ENCODE peak calls at places on chromosomes 6 and 20, in four cellular contexts. D, S, A and X are unnamed samples.
A peak's percentile ranks its signal among the peaks of the same experiment; 100 is the strongest.

GRCh38 chr20:46307139-46307998 is 929 bp downstream of the CDH22 start:
- DNase-seq in D (no peak), S (peak; percentile 73), A (peak; percentile 49), X (peak; percentile 81)

GRCh38 chr20:8860011-8860495 is 208.8 kb upstream of the PLCB4 start:
- DNase-seq in A (peak; percentile 97), S (no peak), D (peak; percentile 96), X (no peak)

GRCh38 chr6:148166339-148166949 is 176.2 kb upstream of the SASH1 start:
- DNase-seq in S (peak; percentile 54), D (peak; percentile 1), A (peak; percentile 64), X (peak; percentile 48)

GRCh38 chr6:5590187-5590586 is 328.9 kb downstream of the FARS2 start:
- DNase-seq in D (no peak), S (peak; percentile 11), A (no peak), X (no peak)

GRCh38 chr20:237479-237878 is 10.4 kb downstream of the DEFB129 start:
- DNase-seq in A (peak; percentile 1), D (no peak), S (no peak), X (no peak)

GRCh38 chr6:151078655-151079054 is 161.1 kb upstream of the AKAP12 start:
- DNase-seq in S (no peak), A (no peak), D (no peak), X (no peak)

GRCh38 chr6:83511901-83512681 is at the start of gene PRSS35:
- DNase-seq in S (peak; percentile 58), A (peak; percentile 47), D (no peak), X (peak; percentile 71)

GRCh38 chr6:37862992-37863391 is 43.5 kb downstream of the ZFAND3 start:
- DNase-seq in D (no peak), S (no peak), A (peak; percentile 56), X (no peak)

GRCh38 chr6:122789862-122790739 is 1.0 kb downstream of the SMPDL3A start:
- DNase-seq in D (peak; percentile 38), S (peak; percentile 83), A (peak; percentile 29), X (peak; percentile 76)

GRCh38 chr20:56893206-56893605 is 264.1 kb downstream of the TFAP2C start:
- DNase-seq in A (no peak), S (no peak), D (no peak), X (no peak)

GRCh38 chr20:38927902-38928578 is 1.8 kb downstream of the FAM83D start:
- DNase-seq in S (peak; percentile 4), A (no peak), D (no peak), X (no peak)

GRCh38 chr20:48096957-48097890 is 311.9 kb upstream of the SULF2 start:
- DNase-seq in S (no peak), D (no peak), A (no peak), X (no peak)

GRCh38 chr6:73516712-73517489 is 3.9 kb downstream of the EEF1A1 start:
- DNase-seq in S (no peak), D (no peak), A (no peak), X (peak; percentile 29)

GRCh38 chr6:86961432-86962200 is 24.3 kb downstream of the HTR1E start:
- DNase-seq in D (no peak), S (no peak), A (no peak), X (no peak)

GRCh38 chr20:57666834-57667157 is 43.0 kb downstream of the PMEPA1 start:
- DNase-seq in D (no peak), S (no peak), A (no peak), X (no peak)

GRCh38 chr6:32244946-32245398 is 21.1 kb upstream of the NOTCH4 start:
- DNase-seq in A (peak; percentile 80), S (peak; percentile 43), D (peak; percentile 19), X (peak; percentile 74)

GRCh38 chr20:57147185-57147584 is 119.3 kb downstream of the BMP7 start:
- DNase-seq in A (no peak), D (no peak), S (no peak), X (no peak)

GRCh38 chr6:116351101-116351500 is 19.6 kb upstream of the DSE start:
- DNase-seq in S (no peak), A (no peak), D (no peak), X (no peak)

GRCh38 chr6:109690373-109690739 is 646 bp downstream of the AK9 start:
- DNase-seq in A (no peak), S (peak; percentile 86), D (no peak), X (peak; percentile 81)

GRCh38 chr20:62561948-62562347 is 80.4 kb upstream of the SLCO4A1 start:
- DNase-seq in D (no peak), S (no peak), A (no peak), X (no peak)

GRCh38 chr20:64045346-64046011 is 4.0 kb downstream of the SOX18 start:
- DNase-seq in A (no peak), S (no peak), D (no peak), X (no peak)

GRCh38 chr6:154488802-154489437 is 21.6 kb downstream of the CNKSR3 start:
- DNase-seq in D (no peak), A (peak; percentile 44), S (no peak), X (no peak)

GRCh38 chr20:17863577-17864292 is 104.9 kb downstream of the SNX5 start:
- DNase-seq in S (no peak), A (no peak), D (no peak), X (peak; percentile 15)

GRCh38 chr6:97594834-97595233 is 311.8 kb upstream of the MMS22L start:
- DNase-seq in A (peak; percentile 69), D (peak; percentile 14), S (no peak), X (no peak)

GRCh38 chr20:2449386-2449785 is 21.2 kb downstream of the SNRPB start:
- DNase-seq in D (no peak), S (no peak), A (no peak), X (no peak)

GRCh38 chr20:49607568-49607967 is 39.6 kb upstream of the PTGIS start:
- DNase-seq in D (no peak), A (no peak), S (no peak), X (no peak)

GRCh38 chr20:49615401-49616153 is 47.6 kb upstream of the PTGIS start:
- DNase-seq in D (no peak), A (no peak), S (no peak), X (no peak)

GRCh38 chr6:25223421-25224052 is 55.6 kb upstream of the CARMIL1 start:
- DNase-seq in A (peak; percentile 69), D (peak; percentile 9), S (peak; percentile 90), X (peak; percentile 71)

GRCh38 chr20:33005132-33005566 is 916 bp upstream of the SUN5 start:
- DNase-seq in A (peak; percentile 12), S (no peak), D (no peak), X (no peak)

GRCh38 chr20:16098890-16099639 is 474.2 kb downstream of the KIF16B start:
- DNase-seq in S (no peak), A (peak; percentile 3), D (peak; percentile 1), X (no peak)

GRCh38 chr6:32087574-32088486 is 21.3 kb downstream of the TNXB start:
- DNase-seq in D (no peak), A (peak; percentile 77), S (no peak), X (no peak)

GRCh38 chr20:58450259-58450658 is 61.2 kb downstream of the VAPB start:
- DNase-seq in S (no peak), D (no peak), A (no peak), X (no peak)

GRCh38 chr6:132401120-132401940 is at the start of gene MOXD1:
- DNase-seq in D (no peak), S (peak; percentile 43), A (peak; percentile 34), X (peak; percentile 81)